ENCODE peak calls at places on chromosomes 16 and 17, in five cellular contexts. D, V, I, X and K are unnamed samples.

GRCh38 chr16:84329016-84329415 is 34.3 kb downstream of the WFDC1 start:
- DNase-seq in I (no peak), X (no peak), D (no peak), V (no peak), K (no peak)

GRCh38 chr16:66678314-66678713 is 18.2 kb downstream of the CMTM4 start:
- DNase-seq in I (no peak), X (no peak), D (no peak), V (no peak), K (no peak)

GRCh38 chr16:74226361-74226979 is 70.1 kb upstream of the PSMD7 start:
- DNase-seq in I (no peak), V (no peak), X (no peak), D (no peak), K (peak; percentile 10)

GRCh38 chr17:58006563-58006923 is 503 bp downstream of the SRSF1 start:
- DNase-seq in V (peak; percentile 65), X (peak; percentile 66), D (peak; percentile 83), I (no peak), K (peak; percentile 59)

GRCh38 chr16:70437017-70437581 is 1.8 kb downstream of the ST3GAL2 start:
- DNase-seq in D (no peak), I (no peak), X (peak; percentile 86), V (no peak), K (no peak)

GRCh38 chr17:75153854-75154194 is 488 bp downstream of the JPT1 start:
- DNase-seq in V (no peak), I (peak; percentile 58), D (no peak), X (no peak), K (no peak)

GRCh38 chr17:49315974-49316570 is 46.0 kb downstream of the ZNF652 start:
- DNase-seq in I (no peak), V (no peak), X (no peak), D (no peak), K (no peak)

GRCh38 chr17:49952912-49953497 is 16.0 kb upstream of the DLX4 start:
- DNase-seq in X (no peak), I (no peak), V (no peak), D (no peak), K (no peak)

GRCh38 chr17:61196302-61196704 is 203.3 kb upstream of the TBX2 start:
- DNase-seq in X (no peak), I (no peak), D (no peak), V (no peak), K (no peak)

GRCh38 chr17:78122221-78122990 is 6.1 kb downstream of the TMC6 start:
- DNase-seq in D (no peak), X (no peak), I (no peak), V (peak; percentile 14), K (no peak)

GRCh38 chr16:87295259-87295658 is 21.9 kb downstream of the C16orf95 start:
- DNase-seq in D (no peak), X (no peak), I (no peak), V (no peak), K (peak; percentile 44)

GRCh38 chr17:56781944-56782737 is 51.6 kb downstream of the C17orf67 start:
- DNase-seq in V (no peak), I (no peak), X (no peak), D (no peak), K (no peak)

GRCh38 chr16:14298374-14299122 is 227.4 kb downstream of the MRTFB start:
- DNase-seq in I (no peak), X (no peak), D (no peak), V (no peak), K (no peak)

GRCh38 chr16:22342082-22342481 is 32.3 kb downstream of the CDR2 start:
- DNase-seq in I (no peak), D (no peak), V (no peak), X (no peak), K (no peak)

GRCh38 chr17:40610359-40610758 is 37.3 kb downstream of the SMARCE1 start:
- DNase-seq in X (no peak), D (no peak), V (no peak), I (no peak), K (no peak)

GRCh38 chr17:69335018-69335417 is 8.1 kb upstream of the ABCA5 start:
- DNase-seq in V (no peak), D (no peak), X (no peak), I (peak; percentile 6), K (peak; percentile 39)

GRCh38 chr17:36470499-36470898 is 16.0 kb upstream of the ZNHIT3 start:
- DNase-seq in X (no peak), I (no peak), V (no peak), D (no peak), K (no peak)

GRCh38 chr17:50212121-50212843 is 10.9 kb upstream of the COL1A1 start:
- DNase-seq in V (no peak), D (no peak), X (peak; percentile 30), I (no peak), K (no peak)

GRCh38 chr16:28110479-28110878 is 47.0 kb upstream of the GSG1L start:
- DNase-seq in X (no peak), I (no peak), V (no peak), D (peak; percentile 30), K (no peak)

GRCh38 chr16:18943414-18943813 is 17.2 kb upstream of the SMG1 start:
- DNase-seq in D (no peak), X (no peak), V (no peak), I (no peak), K (no peak)

GRCh38 chr17:21162394-21162775 is 35.6 kb downstream of the DHRS7B start:
- DNase-seq in I (no peak), D (no peak), X (no peak), V (no peak), K (no peak)

GRCh38 chr17:36728030-36728991 is 126.9 kb downstream of the MRM1 start:
- DNase-seq in V (no peak), X (no peak), D (no peak), I (no peak), K (no peak)

GRCh38 chr16:24917236-24917635 is 71.5 kb downstream of the SLC5A11 start:
- DNase-seq in X (no peak), D (no peak), I (no peak), V (no peak), K (no peak)

GRCh38 chr17:7922499-7923289 is 6.6 kb upstream of the RNF227 start:
- DNase-seq in X (peak; percentile 91), V (peak; percentile 88), I (peak; percentile 70), D (peak; percentile 87), K (peak; percentile 31)

GRCh38 chr16:65832679-65833078 is 533.8 kb upstream of the CDH5 start:
- DNase-seq in I (no peak), X (no peak), D (no peak), V (no peak), K (no peak)

GRCh38 chr16:75588716-75589115 is 22.5 kb downstream of the GABARAPL2 start:
- DNase-seq in D (no peak), I (no peak), V (no peak), X (no peak), K (no peak)

GRCh38 chr17:60743812-60744211 is 66.2 kb downstream of the BCAS3 start:
- DNase-seq in I (no peak), X (no peak), D (peak; percentile 40), V (no peak), K (no peak)

GRCh38 chr16:26598061-26598460 is 468.7 kb upstream of the C16orf82 start:
- DNase-seq in I (no peak), D (no peak), X (no peak), V (no peak), K (no peak)

GRCh38 chr17:17500999-17501605 is 4.9 kb upstream of the RASD1 start:
- DNase-seq in V (no peak), I (no peak), X (peak; percentile 80), D (no peak), K (no peak)
- TF ChIP-seq CTCF in V (no peak), I (no peak), X (peak; percentile 68), D (no peak), K (no peak)

GRCh38 chr16:82368041-82368440 is 198.0 kb upstream of the MPHOSPH6 start:
- DNase-seq in V (peak; percentile 52), I (no peak), D (peak; percentile 47), X (peak; percentile 55), K (peak; percentile 32)
- TF ChIP-seq CTCF in V (peak; percentile 40), I (peak; percentile 46), D (peak; percentile 28), X (peak; percentile 57), K (no peak)

GRCh38 chr16:31134091-31134571 is 1.4 kb downstream of the PRSS8 start:
- DNase-seq in V (no peak), D (peak; percentile 60), I (no peak), X (no peak), K (no peak)

GRCh38 chr16:31135535-31136286 is at the start of gene PRSS8:
- DNase-seq in I (no peak), D (peak; percentile 95), X (peak; percentile 75), V (no peak), K (no peak)

GRCh38 chr16:31132979-31133599 is 2.4 kb downstream of the PRSS8 start:
- DNase-seq in D (no peak), I (no peak), X (no peak), V (no peak), K (no peak)

GRCh38 chr16:31136287-31136662 is 748 bp upstream of the PRSS8 start:
- DNase-seq in D (no peak), I (no peak), V (no peak), X (no peak), K (no peak)

GRCh38 chr16:31134625-31135534 is 647 bp downstream of the PRSS8 start:
- DNase-seq in V (no peak), D (peak; percentile 85), X (peak; percentile 80), I (no peak), K (no peak)
- TF ChIP-seq CTCF in V (no peak), D (peak; percentile 78), X (peak; percentile 30), I (no peak), K (no peak)

GRCh38 chr17:15651583-15652110 is 32.1 kb upstream of the FBXW10B start:
- DNase-seq in V (peak; percentile 95), I (peak; percentile 33), D (peak; percentile 87), X (peak; percentile 87), K (peak; percentile 96)

GRCh38 chr17:15648384-15648783 is 28.9 kb upstream of the FBXW10B start:
- DNase-seq in V (no peak), X (no peak), D (no peak), I (no peak), K (no peak)

GRCh38 chr17:15649861-15650391 is 30.4 kb upstream of the FBXW10B start:
- DNase-seq in V (no peak), I (no peak), D (peak; percentile 48), X (no peak), K (peak; percentile 55)

GRCh38 chr17:15652960-15653359 is 31.2 kb downstream of the TRIM16 start:
- DNase-seq in I (no peak), X (no peak), D (no peak), V (no peak), K (no peak)

GRCh38 chr17:15651001-15651582 is 31.6 kb upstream of the FBXW10B start:
- DNase-seq in I (peak; percentile 7), D (no peak), V (no peak), X (no peak), K (no peak)
- TF ChIP-seq CTCF in I (no peak), D (no peak), V (no peak), X (no peak), K (no peak)

DNA sequence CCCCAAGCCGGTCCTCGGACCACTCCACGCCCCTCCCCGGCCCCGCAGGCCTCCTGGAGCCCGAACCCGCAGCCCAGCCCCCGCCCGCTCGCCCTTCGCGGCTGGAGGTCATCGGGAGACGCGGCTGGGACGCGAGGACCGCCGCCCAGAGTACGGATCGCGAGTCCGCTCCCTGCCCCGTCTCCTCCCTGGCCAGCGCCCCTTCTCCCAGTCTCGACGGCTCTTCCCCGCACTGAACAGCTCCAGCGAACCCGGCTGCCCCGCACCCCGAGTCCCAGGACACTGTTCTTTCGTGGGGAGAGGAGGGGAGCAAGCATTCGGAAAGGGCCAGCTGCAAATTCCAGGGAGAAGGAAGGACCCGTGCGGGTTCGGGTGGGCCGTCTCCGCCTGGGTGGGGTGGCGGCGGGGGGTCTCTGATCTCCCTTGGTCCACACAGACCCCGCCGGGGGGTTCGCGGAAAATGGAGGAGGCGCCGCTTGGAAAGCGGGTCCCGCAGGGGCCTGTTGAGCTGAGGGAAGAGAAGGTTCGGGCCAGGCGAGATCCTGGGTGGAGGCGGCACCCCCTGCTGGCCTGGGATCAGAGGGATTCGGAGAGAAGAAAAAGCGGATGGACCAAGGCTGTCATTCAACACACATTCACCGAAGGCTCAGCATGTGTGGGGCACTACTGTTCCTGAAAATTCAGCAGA is 632 bp upstream of the RTN4RL1 start:
- DNase-seq in D (peak; percentile 82), I (no peak), X (peak; percentile 75), V (peak; percentile 78), K (peak; percentile 97)
- TF ChIP-seq CTCF in D (peak; percentile 88), I (peak; percentile 31), X (peak; percentile 49), V (peak; percentile 73), K (peak; percentile 90)